ENCODE peak calls at places on chromosomes 11 and 22, in ten cellular contexts. One of them, this sample, is unnamed.

GRCh38 chr22:42994917-42995562 is 19.9 kb downstream of the PACSIN2 start:
- DNase-seq in A549: peak
- DNase-seq in suprapubic skin: no peak
- DNase-seq in sigmoid colon: peak
- DNase-seq in thyroid gland: peak
- DNase-seq in uterus: peak
- DNase-seq in IMR-90: peak
- DNase-seq in ovary: peak
- DNase-seq in HCT116: no peak
- DNase-seq in right lobe of liver: peak
- DNase-seq in this sample: peak

GRCh38 chr11:72483412-72484186 is 49.3 kb upstream of the CLPB start:
- DNase-seq in uterus: no peak
- DNase-seq in ovary: no peak
- DNase-seq in A549: peak
- DNase-seq in thyroid gland: no peak
- DNase-seq in IMR-90: peak
- DNase-seq in sigmoid colon: no peak
- DNase-seq in suprapubic skin: no peak
- DNase-seq in right lobe of liver: no peak
- DNase-seq in HCT116: no peak
- DNase-seq in this sample: peak

GRCh38 chr11:103016031-103016430 is 60.5 kb upstream of the MMP13 start:
- DNase-seq in A549: no peak
- DNase-seq in thyroid gland: no peak
- DNase-seq in HCT116: no peak
- DNase-seq in sigmoid colon: no peak
- DNase-seq in suprapubic skin: no peak
- DNase-seq in IMR-90: no peak
- DNase-seq in ovary: no peak
- DNase-seq in uterus: no peak
- DNase-seq in right lobe of liver: no peak
- DNase-seq in this sample: no peak

GRCh38 chr11:73649206-73649605 is 2.8 kb downstream of the PLEKHB1 start:
- DNase-seq in suprapubic skin: no peak
- DNase-seq in ovary: no peak
- DNase-seq in right lobe of liver: no peak
- DNase-seq in sigmoid colon: no peak
- DNase-seq in IMR-90: no peak
- DNase-seq in thyroid gland: no peak
- DNase-seq in uterus: no peak
- DNase-seq in HCT116: no peak
- DNase-seq in A549: no peak
- DNase-seq in this sample: no peak

GRCh38 chr11:47856186-47856585 is 8.0 kb upstream of the NUP160 start:
- DNase-seq in right lobe of liver: no peak
- DNase-seq in thyroid gland: no peak
- DNase-seq in suprapubic skin: no peak
- DNase-seq in HCT116: no peak
- DNase-seq in A549: peak
- DNase-seq in uterus: no peak
- DNase-seq in ovary: no peak
- DNase-seq in IMR-90: peak
- DNase-seq in sigmoid colon: no peak
- DNase-seq in this sample: peak

GRCh38 chr11:8219257-8220021 is 44.2 kb downstream of the LMO1 start:
- DNase-seq in right lobe of liver: peak
- DNase-seq in HCT116: peak
- DNase-seq in ovary: no peak
- DNase-seq in sigmoid colon: no peak
- DNase-seq in IMR-90: peak
- DNase-seq in thyroid gland: peak
- DNase-seq in suprapubic skin: no peak
- DNase-seq in uterus: no peak
- DNase-seq in A549: peak
- DNase-seq in this sample: peak

GRCh38 chr11:21630934-21631478 is 561.9 kb upstream of the ANO5 start:
- DNase-seq in right lobe of liver: no peak
- DNase-seq in IMR-90: no peak
- DNase-seq in thyroid gland: no peak
- DNase-seq in A549: no peak
- DNase-seq in uterus: no peak
- DNase-seq in ovary: no peak
- DNase-seq in sigmoid colon: no peak
- DNase-seq in HCT116: no peak
- DNase-seq in suprapubic skin: no peak
- DNase-seq in this sample: no peak

GRCh38 chr11:71431271-71431670 is 16.9 kb downstream of the DHCR7 start:
- DNase-seq in suprapubic skin: no peak
- DNase-seq in right lobe of liver: no peak
- DNase-seq in A549: no peak
- DNase-seq in HCT116: no peak
- DNase-seq in uterus: no peak
- DNase-seq in sigmoid colon: no peak
- DNase-seq in IMR-90: no peak
- DNase-seq in thyroid gland: no peak
- DNase-seq in ovary: no peak
- DNase-seq in this sample: no peak

GRCh38 chr11:75562048-75562835 is at the start of gene SERPINH1:
- DNase-seq in IMR-90: peak
- DNase-seq in thyroid gland: peak
- DNase-seq in ovary: peak
- DNase-seq in sigmoid colon: peak
- DNase-seq in uterus: peak
- DNase-seq in suprapubic skin: peak
- DNase-seq in HCT116: peak
- DNase-seq in A549: peak
- DNase-seq in right lobe of liver: peak
- DNase-seq in this sample: peak

GRCh38 chr11:75565221-75565814 is 3.3 kb downstream of the SERPINH1 start:
- DNase-seq in sigmoid colon: peak
- DNase-seq in uterus: peak
- DNase-seq in thyroid gland: no peak
- DNase-seq in right lobe of liver: no peak
- DNase-seq in ovary: peak
- DNase-seq in HCT116: no peak
- DNase-seq in suprapubic skin: no peak
- DNase-seq in IMR-90: peak
- DNase-seq in A549: peak
- DNase-seq in this sample: no peak

GRCh38 chr11:75562836-75563484 is 907 bp downstream of the SERPINH1 start:
- DNase-seq in right lobe of liver: no peak
- DNase-seq in A549: peak
- DNase-seq in suprapubic skin: no peak
- DNase-seq in sigmoid colon: no peak
- DNase-seq in ovary: no peak
- DNase-seq in thyroid gland: peak
- DNase-seq in HCT116: no peak
- DNase-seq in uterus: peak
- DNase-seq in IMR-90: peak
- DNase-seq in this sample: no peak

GRCh38 chr11:75563978-75564552 is 2.0 kb downstream of the SERPINH1 start:
- DNase-seq in ovary: peak
- DNase-seq in uterus: peak
- DNase-seq in right lobe of liver: no peak
- DNase-seq in sigmoid colon: peak
- DNase-seq in HCT116: no peak
- DNase-seq in suprapubic skin: no peak
- DNase-seq in IMR-90: peak
- DNase-seq in A549: no peak
- DNase-seq in thyroid gland: no peak
- DNase-seq in this sample: peak

DNA sequence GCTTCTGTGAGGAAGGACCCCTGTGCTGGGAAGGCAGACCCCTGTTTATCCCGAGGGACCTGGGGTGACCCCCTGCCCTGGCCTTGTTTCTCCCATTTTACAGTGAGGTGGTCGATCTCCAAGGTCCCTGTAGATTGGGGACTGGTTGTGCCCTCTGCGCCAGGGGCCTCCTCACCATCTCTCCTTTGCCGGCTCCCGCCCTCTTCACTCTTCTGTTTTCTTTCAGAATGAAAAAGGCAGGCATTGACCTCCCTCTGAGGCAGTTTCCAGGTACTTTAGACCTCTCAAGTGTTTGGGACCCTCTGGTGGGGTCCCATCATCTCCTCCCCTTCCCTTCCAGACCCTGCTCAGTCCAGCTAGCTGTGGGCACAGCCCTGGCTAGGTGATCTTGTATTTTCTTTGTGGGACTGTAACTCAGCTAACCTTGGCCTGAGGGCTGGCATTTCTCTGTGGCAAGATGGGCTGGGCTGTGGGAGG is 1.5 kb downstream of the SERPINH1 start:
- DNase-seq in A549: no peak
- DNase-seq in suprapubic skin: no peak
- DNase-seq in ovary: no peak
- DNase-seq in uterus: no peak
- DNase-seq in IMR-90: no peak
- DNase-seq in right lobe of liver: no peak
- DNase-seq in sigmoid colon: no peak
- DNase-seq in thyroid gland: no peak
- DNase-seq in HCT116: no peak
- DNase-seq in this sample: no peak
- TF ChIP-seq POLR2A in A549: no peak
- TF ChIP-seq POLR2A in suprapubic skin: no peak
- TF ChIP-seq POLR2A in ovary: no peak
- TF ChIP-seq POLR2A in uterus: no peak
- TF ChIP-seq POLR2A in IMR-90: no peak
- TF ChIP-seq POLR2A in right lobe of liver: no peak
- TF ChIP-seq POLR2A in sigmoid colon: no peak
- TF ChIP-seq POLR2A in thyroid gland: no peak
- TF ChIP-seq POLR2A in HCT116: no peak
- TF ChIP-seq POLR2A in this sample: no peak

DNA sequence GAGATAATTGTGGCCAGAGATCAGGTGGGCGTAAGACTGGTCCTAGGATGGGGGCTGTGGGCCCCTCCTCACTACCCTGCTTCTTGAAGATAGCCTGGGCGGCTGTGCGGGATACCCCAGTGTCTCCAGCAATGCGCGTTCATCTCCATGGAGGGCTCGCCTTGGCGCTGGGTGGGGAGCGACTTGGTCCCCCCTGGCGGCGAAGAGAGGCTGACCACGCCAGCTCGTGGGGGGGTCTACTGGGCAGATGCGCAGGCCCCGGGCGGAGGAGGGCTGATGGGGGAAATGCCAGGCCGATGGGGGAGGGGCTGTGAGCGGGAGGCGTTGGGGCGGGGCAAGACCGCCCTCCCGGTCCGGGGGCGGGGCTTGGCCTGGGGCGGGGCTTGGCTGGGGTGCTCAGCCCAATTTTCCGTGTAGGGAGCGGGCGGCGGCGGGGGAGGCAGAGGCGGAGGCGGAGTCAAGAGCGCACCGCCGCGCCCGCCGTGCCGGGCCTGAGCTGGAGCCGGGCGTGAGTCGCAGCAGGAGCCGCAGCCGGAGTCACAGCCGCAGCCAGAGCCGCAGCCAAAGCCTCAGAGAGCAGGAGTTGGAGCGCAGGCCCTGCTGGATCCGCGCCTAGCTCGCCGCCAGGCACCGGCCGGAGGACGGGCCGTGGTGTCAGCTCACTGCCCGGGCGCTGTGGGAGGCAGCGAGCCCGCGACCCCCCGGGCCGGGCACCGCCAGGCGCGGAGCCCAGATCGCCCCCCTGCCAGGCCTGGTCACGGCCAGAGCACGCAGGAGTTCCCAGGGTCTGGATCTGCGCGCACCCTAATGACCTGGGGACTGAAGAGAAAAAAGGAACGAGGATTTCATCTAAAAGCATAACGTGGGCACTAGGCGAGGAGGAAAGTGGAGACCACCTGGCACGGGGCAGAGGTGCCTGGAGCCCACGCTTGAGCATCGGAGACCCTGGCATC is at the start of gene SLC35E4:
- DNase-seq in HCT116: peak
- DNase-seq in IMR-90: peak
- DNase-seq in A549: peak
- DNase-seq in thyroid gland: peak
- DNase-seq in sigmoid colon: peak
- DNase-seq in right lobe of liver: peak
- DNase-seq in uterus: peak
- DNase-seq in suprapubic skin: peak
- DNase-seq in ovary: peak
- DNase-seq in this sample: peak
- TF ChIP-seq POLR2A in HCT116: no peak
- TF ChIP-seq POLR2A in IMR-90: peak
- TF ChIP-seq POLR2A in A549: peak
- TF ChIP-seq POLR2A in thyroid gland: no peak
- TF ChIP-seq POLR2A in sigmoid colon: peak
- TF ChIP-seq POLR2A in right lobe of liver: peak
- TF ChIP-seq POLR2A in uterus: peak
- TF ChIP-seq POLR2A in suprapubic skin: peak
- TF ChIP-seq POLR2A in ovary: peak
- TF ChIP-seq POLR2A in this sample: peak

GRCh38 chr11:9263840-9264380 is 1.2 kb downstream of the DENND5A start:
- DNase-seq in sigmoid colon: no peak
- DNase-seq in uterus: no peak
- DNase-seq in thyroid gland: no peak
- DNase-seq in IMR-90: peak
- DNase-seq in A549: peak
- DNase-seq in ovary: no peak
- DNase-seq in right lobe of liver: no peak
- DNase-seq in suprapubic skin: no peak
- DNase-seq in HCT116: no peak
- DNase-seq in this sample: peak

GRCh38 chr11:9264381-9265210 is 554 bp downstream of the DENND5A start:
- DNase-seq in IMR-90: peak
- DNase-seq in ovary: peak
- DNase-seq in right lobe of liver: peak
- DNase-seq in A549: peak
- DNase-seq in sigmoid colon: peak
- DNase-seq in uterus: peak
- DNase-seq in thyroid gland: peak
- DNase-seq in suprapubic skin: peak
- DNase-seq in HCT116: no peak
- DNase-seq in this sample: peak

GRCh38 chr11:9266926-9267325 is 1.8 kb upstream of the DENND5A start:
- DNase-seq in ovary: no peak
- DNase-seq in HCT116: no peak
- DNase-seq in right lobe of liver: no peak
- DNase-seq in thyroid gland: no peak
- DNase-seq in A549: no peak
- DNase-seq in suprapubic skin: no peak
- DNase-seq in uterus: no peak
- DNase-seq in IMR-90: no peak
- DNase-seq in sigmoid colon: no peak
- DNase-seq in this sample: no peak

GRCh38 chr11:9266132-9266736 is 1.1 kb upstream of the DENND5A start:
- DNase-seq in IMR-90: no peak
- DNase-seq in ovary: no peak
- DNase-seq in right lobe of liver: no peak
- DNase-seq in sigmoid colon: no peak
- DNase-seq in uterus: no peak
- DNase-seq in suprapubic skin: no peak
- DNase-seq in A549: no peak
- DNase-seq in HCT116: no peak
- DNase-seq in thyroid gland: no peak
- DNase-seq in this sample: no peak

DNA sequence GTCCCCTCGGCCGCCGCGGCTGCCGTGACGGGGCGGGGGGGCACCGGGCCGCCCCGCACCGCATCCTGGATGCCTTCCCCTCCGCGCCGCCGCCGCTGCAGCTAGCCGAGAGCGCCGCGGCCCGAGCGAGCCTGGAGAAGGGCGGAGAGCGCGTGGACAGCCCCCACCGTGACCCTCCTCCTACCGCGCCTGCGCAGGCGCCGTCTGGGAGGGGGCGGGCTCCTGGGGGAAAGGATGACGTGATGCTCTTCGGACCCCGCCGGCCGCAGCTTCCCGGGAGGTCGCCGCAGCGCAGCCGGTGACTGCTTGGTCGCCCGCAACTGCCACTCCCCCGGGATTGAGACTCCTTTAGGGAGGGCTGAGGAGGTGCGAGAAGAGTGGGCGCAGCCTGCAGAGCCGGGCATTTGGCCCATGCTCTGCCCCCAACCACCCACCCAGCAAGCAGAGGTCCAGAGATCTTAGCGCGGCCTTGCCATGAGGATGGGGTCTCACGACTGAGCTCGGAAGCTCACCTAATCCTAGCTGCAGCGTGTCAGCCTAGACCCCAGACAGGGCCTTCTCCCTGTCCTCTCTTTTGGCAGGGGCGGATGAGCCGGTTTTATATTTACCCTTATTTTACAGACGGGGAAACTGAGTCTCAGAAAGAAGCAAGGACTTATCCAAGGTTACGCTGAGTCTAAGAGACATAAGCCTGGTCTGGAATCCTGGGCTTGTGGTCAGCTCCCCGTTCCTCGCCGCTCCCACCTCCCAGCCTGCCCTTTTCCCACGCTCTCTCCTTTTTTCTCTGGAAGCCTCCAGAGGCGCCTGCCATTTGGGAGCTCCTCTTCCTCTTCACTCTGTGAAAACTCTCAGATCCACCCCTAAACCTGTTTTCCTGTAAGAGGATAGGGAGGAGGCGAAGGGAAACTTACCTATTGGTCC is at the start of gene DENND5A:
- DNase-seq in suprapubic skin: peak
- DNase-seq in sigmoid colon: peak
- DNase-seq in HCT116: peak
- DNase-seq in A549: peak
- DNase-seq in IMR-90: peak
- DNase-seq in ovary: peak
- DNase-seq in uterus: peak
- DNase-seq in thyroid gland: peak
- DNase-seq in right lobe of liver: peak
- DNase-seq in this sample: peak
- TF ChIP-seq POLR2A in suprapubic skin: peak
- TF ChIP-seq POLR2A in sigmoid colon: no peak
- TF ChIP-seq POLR2A in HCT116: no peak
- TF ChIP-seq POLR2A in A549: peak
- TF ChIP-seq POLR2A in IMR-90: peak
- TF ChIP-seq POLR2A in ovary: peak
- TF ChIP-seq POLR2A in uterus: peak
- TF ChIP-seq POLR2A in thyroid gland: peak
- TF ChIP-seq POLR2A in right lobe of liver: peak
- TF ChIP-seq POLR2A in this sample: no peak

DNA sequence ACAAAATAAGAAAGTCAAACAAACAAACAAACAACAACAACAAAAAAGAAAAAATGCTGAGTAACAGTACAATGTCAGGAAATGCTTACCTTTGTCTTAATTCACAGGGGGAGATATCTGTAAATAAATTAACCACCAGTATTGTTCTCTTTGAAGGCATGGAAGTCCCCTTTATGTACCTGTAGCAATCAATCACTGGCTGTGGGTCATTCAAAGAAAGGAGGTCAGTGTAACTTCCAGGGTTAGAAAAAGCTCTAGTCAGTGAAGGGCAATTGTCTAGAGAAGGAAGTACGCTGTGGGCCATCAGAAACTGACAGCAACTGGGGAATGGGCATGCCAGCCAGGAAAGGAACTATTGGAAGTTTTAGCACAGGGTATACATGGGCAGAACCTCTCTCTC is 121.5 kb upstream of the LUZP2 start:
- DNase-seq in thyroid gland: no peak
- DNase-seq in right lobe of liver: no peak
- DNase-seq in HCT116: no peak
- DNase-seq in suprapubic skin: no peak
- DNase-seq in ovary: no peak
- DNase-seq in uterus: no peak
- DNase-seq in A549: no peak
- DNase-seq in sigmoid colon: no peak
- DNase-seq in IMR-90: no peak
- DNase-seq in this sample: no peak
- TF ChIP-seq POLR2A in thyroid gland: no peak
- TF ChIP-seq POLR2A in right lobe of liver: no peak
- TF ChIP-seq POLR2A in HCT116: no peak
- TF ChIP-seq POLR2A in suprapubic skin: no peak
- TF ChIP-seq POLR2A in ovary: no peak
- TF ChIP-seq POLR2A in uterus: no peak
- TF ChIP-seq POLR2A in A549: no peak
- TF ChIP-seq POLR2A in sigmoid colon: no peak
- TF ChIP-seq POLR2A in IMR-90: no peak
- TF ChIP-seq POLR2A in this sample: no peak

This sample was measured in erythroblast.